ENCODE peak calls at places on chromosomes 6 and 20, in nine cellular contexts. One of them, this sample, is unnamed.

GRCh38 chr20:53597085-53597482 is 3.4 kb upstream of the ZNF217 start:
- DNase-seq in activated T-helper 9 cell treated with anti-CD3 and anti-CD28 coated beads, Interleukin-2, amount 50 U/mL, for 16 hours: no peak
- DNase-seq in Kasumi-1: no peak
- DNase-seq in COR-L47: no peak
- DNase-seq in left kidney: peak; percentile 66
- DNase-seq in T-helper 2 cell: no peak
- DNase-seq in HEK293T: no peak
- DNase-seq in BJ: no peak
- DNase-seq in H9: no peak
- DNase-seq in this sample: no peak

GRCh38 chr6:123610779-123611178 is 26.0 kb downstream of the TRDN start:
- DNase-seq in BJ: no peak
- DNase-seq in left kidney: no peak
- DNase-seq in HEK293T: no peak
- DNase-seq in T-helper 2 cell: no peak
- DNase-seq in Kasumi-1: no peak
- DNase-seq in H9: no peak
- DNase-seq in activated T-helper 9 cell treated with anti-CD3 and anti-CD28 coated beads, Interleukin-2, amount 50 U/mL, for 16 hours: no peak
- DNase-seq in COR-L47: no peak
- DNase-seq in this sample: no peak

GRCh38 chr6:38018755-38019165 is 199.2 kb downstream of the ZFAND3 start:
- DNase-seq in HEK293T: no peak
- DNase-seq in T-helper 2 cell: no peak
- DNase-seq in Kasumi-1: no peak
- DNase-seq in COR-L47: no peak
- DNase-seq in H9: no peak
- DNase-seq in left kidney: no peak
- DNase-seq in BJ: no peak
- DNase-seq in activated T-helper 9 cell treated with anti-CD3 and anti-CD28 coated beads, Interleukin-2, amount 50 U/mL, for 16 hours: no peak
- DNase-seq in this sample: no peak

GRCh38 chr6:30231067-30231466 is 17.9 kb upstream of the TRIM26 start:
- DNase-seq in H9: no peak
- DNase-seq in HEK293T: no peak
- DNase-seq in COR-L47: no peak
- DNase-seq in BJ: no peak
- DNase-seq in left kidney: no peak
- DNase-seq in T-helper 2 cell: no peak
- DNase-seq in Kasumi-1: no peak
- DNase-seq in activated T-helper 9 cell treated with anti-CD3 and anti-CD28 coated beads, Interleukin-2, amount 50 U/mL, for 16 hours: no peak
- DNase-seq in this sample: no peak

GRCh38 chr6:162698440-162698839 is 29.1 kb downstream of the PRKN start:
- DNase-seq in T-helper 2 cell: no peak
- DNase-seq in HEK293T: no peak
- DNase-seq in COR-L47: no peak
- DNase-seq in BJ: no peak
- DNase-seq in Kasumi-1: no peak
- DNase-seq in H9: no peak
- DNase-seq in activated T-helper 9 cell treated with anti-CD3 and anti-CD28 coated beads, Interleukin-2, amount 50 U/mL, for 16 hours: no peak
- DNase-seq in left kidney: no peak
- DNase-seq in this sample: no peak

GRCh38 chr6:151147118-151147832 is 92.5 kb upstream of the AKAP12 start:
- DNase-seq in left kidney: no peak
- DNase-seq in Kasumi-1: no peak
- DNase-seq in COR-L47: no peak
- DNase-seq in HEK293T: no peak
- DNase-seq in T-helper 2 cell: no peak
- DNase-seq in BJ: no peak
- DNase-seq in H9: no peak
- DNase-seq in activated T-helper 9 cell treated with anti-CD3 and anti-CD28 coated beads, Interleukin-2, amount 50 U/mL, for 16 hours: no peak
- DNase-seq in this sample: no peak

GRCh38 chr6:42022755-42023384 is 27.5 kb upstream of the TAF8 start:
- DNase-seq in H9: no peak
- DNase-seq in HEK293T: no peak
- DNase-seq in BJ: no peak
- DNase-seq in activated T-helper 9 cell treated with anti-CD3 and anti-CD28 coated beads, Interleukin-2, amount 50 U/mL, for 16 hours: no peak
- DNase-seq in T-helper 2 cell: no peak
- DNase-seq in left kidney: no peak
- DNase-seq in Kasumi-1: no peak
- DNase-seq in COR-L47: no peak
- DNase-seq in this sample: no peak

GRCh38 chr6:146361367-146361924 is 182.2 kb upstream of the RAB32 start:
- DNase-seq in BJ: no peak
- DNase-seq in Kasumi-1: no peak
- DNase-seq in COR-L47: no peak
- DNase-seq in left kidney: no peak
- DNase-seq in H9: no peak
- DNase-seq in T-helper 2 cell: no peak
- DNase-seq in HEK293T: no peak
- DNase-seq in activated T-helper 9 cell treated with anti-CD3 and anti-CD28 coated beads, Interleukin-2, amount 50 U/mL, for 16 hours: no peak
- DNase-seq in this sample: no peak

GRCh38 chr20:9040874-9041524 is 27.9 kb upstream of the PLCB4 start:
- DNase-seq in activated T-helper 9 cell treated with anti-CD3 and anti-CD28 coated beads, Interleukin-2, amount 50 U/mL, for 16 hours: no peak
- DNase-seq in HEK293T: no peak
- DNase-seq in H9: no peak
- DNase-seq in T-helper 2 cell: no peak
- DNase-seq in BJ: no peak
- DNase-seq in COR-L47: no peak
- DNase-seq in Kasumi-1: no peak
- DNase-seq in left kidney: no peak
- DNase-seq in this sample: no peak

GRCh38 chr20:10708342-10709185 is 34.8 kb upstream of the JAG1 start:
- DNase-seq in T-helper 2 cell: no peak
- DNase-seq in left kidney: peak; percentile 49
- DNase-seq in activated T-helper 9 cell treated with anti-CD3 and anti-CD28 coated beads, Interleukin-2, amount 50 U/mL, for 16 hours: no peak
- DNase-seq in BJ: peak; percentile 7
- DNase-seq in H9: no peak
- DNase-seq in COR-L47: no peak
- DNase-seq in Kasumi-1: no peak
- DNase-seq in HEK293T: no peak
- DNase-seq in this sample: no peak

GRCh38 chr6:3421145-3421544 is 35.7 kb downstream of the SLC22A23 start:
- DNase-seq in BJ: no peak
- DNase-seq in left kidney: no peak
- DNase-seq in COR-L47: no peak
- DNase-seq in activated T-helper 9 cell treated with anti-CD3 and anti-CD28 coated beads, Interleukin-2, amount 50 U/mL, for 16 hours: no peak
- DNase-seq in Kasumi-1: no peak
- DNase-seq in T-helper 2 cell: no peak
- DNase-seq in HEK293T: no peak
- DNase-seq in H9: no peak
- DNase-seq in this sample: no peak

GRCh38 chr20:13819885-13820645 is 35.2 kb downstream of the NDUFAF5 start:
- DNase-seq in HEK293T: peak; percentile 39
- DNase-seq in H9: peak; percentile 38
- DNase-seq in activated T-helper 9 cell treated with anti-CD3 and anti-CD28 coated beads, Interleukin-2, amount 50 U/mL, for 16 hours: no peak
- DNase-seq in COR-L47: peak; percentile 56
- DNase-seq in left kidney: peak; percentile 85
- DNase-seq in T-helper 2 cell: no peak
- DNase-seq in BJ: peak; percentile 19
- DNase-seq in Kasumi-1: peak; percentile 47
- DNase-seq in this sample: no peak

GRCh38 chr6:91646649-91647048 is 1059.8 kb upstream of the MAP3K7 start:
- DNase-seq in H9: no peak
- DNase-seq in HEK293T: no peak
- DNase-seq in left kidney: no peak
- DNase-seq in Kasumi-1: no peak
- DNase-seq in BJ: no peak
- DNase-seq in COR-L47: no peak
- DNase-seq in activated T-helper 9 cell treated with anti-CD3 and anti-CD28 coated beads, Interleukin-2, amount 50 U/mL, for 16 hours: no peak
- DNase-seq in T-helper 2 cell: no peak
- DNase-seq in this sample: no peak

GRCh38 chr20:46099491-46100287 is 9.9 kb upstream of the NCOA5 start:
- DNase-seq in left kidney: peak; percentile 32
- DNase-seq in COR-L47: no peak
- DNase-seq in BJ: no peak
- DNase-seq in Kasumi-1: no peak
- DNase-seq in activated T-helper 9 cell treated with anti-CD3 and anti-CD28 coated beads, Interleukin-2, amount 50 U/mL, for 16 hours: no peak
- DNase-seq in T-helper 2 cell: no peak
- DNase-seq in H9: peak; percentile 76
- DNase-seq in HEK293T: no peak
- DNase-seq in this sample: no peak

GRCh38 chr6:41200296-41200900 is 551 bp downstream of the TREML2 start:
- DNase-seq in BJ: no peak
- DNase-seq in HEK293T: no peak
- DNase-seq in COR-L47: no peak
- DNase-seq in Kasumi-1: peak; percentile 90
- DNase-seq in T-helper 2 cell: no peak
- DNase-seq in left kidney: peak; percentile 12
- DNase-seq in H9: no peak
- DNase-seq in activated T-helper 9 cell treated with anti-CD3 and anti-CD28 coated beads, Interleukin-2, amount 50 U/mL, for 16 hours: peak; percentile 29
- DNase-seq in this sample: no peak

GRCh38 chr6:106360410-106360988 is at the start of gene CRYBG1:
- DNase-seq in T-helper 2 cell: peak; percentile 54
- DNase-seq in activated T-helper 9 cell treated with anti-CD3 and anti-CD28 coated beads, Interleukin-2, amount 50 U/mL, for 16 hours: peak; percentile 58
- DNase-seq in left kidney: peak; percentile 86
- DNase-seq in HEK293T: peak; percentile 86
- DNase-seq in H9: peak; percentile 95
- DNase-seq in Kasumi-1: peak; percentile 33
- DNase-seq in COR-L47: peak; percentile 45
- DNase-seq in BJ: no peak
- DNase-seq in this sample: no peak

GRCh38 chr20:41618807-41619294 is 674 bp upstream of the CHD6 start:
- DNase-seq in HEK293T: no peak
- DNase-seq in COR-L47: peak; percentile 63
- DNase-seq in H9: no peak
- DNase-seq in T-helper 2 cell: no peak
- DNase-seq in activated T-helper 9 cell treated with anti-CD3 and anti-CD28 coated beads, Interleukin-2, amount 50 U/mL, for 16 hours: no peak
- DNase-seq in BJ: no peak
- DNase-seq in left kidney: no peak
- DNase-seq in Kasumi-1: no peak
- DNase-seq in this sample: no peak

GRCh38 chr6:25366785-25367657 is 87.8 kb downstream of the CARMIL1 start:
- DNase-seq in left kidney: no peak
- DNase-seq in T-helper 2 cell: no peak
- DNase-seq in H9: no peak
- DNase-seq in COR-L47: no peak
- DNase-seq in HEK293T: no peak
- DNase-seq in BJ: no peak
- DNase-seq in activated T-helper 9 cell treated with anti-CD3 and anti-CD28 coated beads, Interleukin-2, amount 50 U/mL, for 16 hours: no peak
- DNase-seq in Kasumi-1: no peak
- DNase-seq in this sample: no peak

GRCh38 chr20:38304845-38305447 is 990 bp downstream of the BPI start:
- DNase-seq in BJ: no peak
- DNase-seq in activated T-helper 9 cell treated with anti-CD3 and anti-CD28 coated beads, Interleukin-2, amount 50 U/mL, for 16 hours: no peak
- DNase-seq in COR-L47: no peak
- DNase-seq in left kidney: peak; percentile 22
- DNase-seq in H9: peak; percentile 71
- DNase-seq in Kasumi-1: peak; percentile 48
- DNase-seq in T-helper 2 cell: no peak
- DNase-seq in HEK293T: peak; percentile 65
- DNase-seq in this sample: no peak

GRCh38 chr6:12504325-12504966 is 212.1 kb upstream of the PHACTR1 start:
- DNase-seq in BJ: no peak
- DNase-seq in HEK293T: peak; percentile 62
- DNase-seq in COR-L47: no peak
- DNase-seq in activated T-helper 9 cell treated with anti-CD3 and anti-CD28 coated beads, Interleukin-2, amount 50 U/mL, for 16 hours: no peak
- DNase-seq in Kasumi-1: peak; percentile 9
- DNase-seq in T-helper 2 cell: no peak
- DNase-seq in H9: no peak
- DNase-seq in left kidney: no peak
- DNase-seq in this sample: no peak

GRCh38 chr6:114747995-114748625 is 405.3 kb upstream of the HS3ST5 start:
- DNase-seq in BJ: no peak
- DNase-seq in COR-L47: no peak
- DNase-seq in T-helper 2 cell: no peak
- DNase-seq in Kasumi-1: peak; percentile 53
- DNase-seq in H9: no peak
- DNase-seq in HEK293T: peak; percentile 32
- DNase-seq in activated T-helper 9 cell treated with anti-CD3 and anti-CD28 coated beads, Interleukin-2, amount 50 U/mL, for 16 hours: no peak
- DNase-seq in left kidney: peak; percentile 69
- DNase-seq in this sample: peak; percentile 2

GRCh38 chr6:145031001-145031400 is 704.3 kb downstream of the EPM2A start:
- DNase-seq in H9: no peak
- DNase-seq in Kasumi-1: no peak
- DNase-seq in BJ: no peak
- DNase-seq in COR-L47: no peak
- DNase-seq in T-helper 2 cell: no peak
- DNase-seq in HEK293T: no peak
- DNase-seq in left kidney: no peak
- DNase-seq in activated T-helper 9 cell treated with anti-CD3 and anti-CD28 coated beads, Interleukin-2, amount 50 U/mL, for 16 hours: no peak
- DNase-seq in this sample: no peak

GRCh38 chr6:135866445-135867143 is 15.1 kb downstream of the PDE7B start:
- DNase-seq in left kidney: no peak
- DNase-seq in activated T-helper 9 cell treated with anti-CD3 and anti-CD28 coated beads, Interleukin-2, amount 50 U/mL, for 16 hours: no peak
- DNase-seq in T-helper 2 cell: no peak
- DNase-seq in HEK293T: no peak
- DNase-seq in H9: no peak
- DNase-seq in Kasumi-1: no peak
- DNase-seq in COR-L47: no peak
- DNase-seq in BJ: no peak
- DNase-seq in this sample: no peak

GRCh38 chr6:75292522-75292921 is 7.9 kb upstream of the TMEM30A start:
- DNase-seq in Kasumi-1: no peak
- DNase-seq in T-helper 2 cell: no peak
- DNase-seq in COR-L47: no peak
- DNase-seq in left kidney: no peak
- DNase-seq in HEK293T: no peak
- DNase-seq in BJ: no peak
- DNase-seq in activated T-helper 9 cell treated with anti-CD3 and anti-CD28 coated beads, Interleukin-2, amount 50 U/mL, for 16 hours: no peak
- DNase-seq in H9: no peak
- DNase-seq in this sample: no peak

This sample was measured in AG09319.